ENCODE peak calls at places on chromosomes 7 and 10, in five cellular contexts. D is esophagus muscularis mucosa, T is transverse colon, J is psoas muscle, Y is left ventricle myocardium inferior. N is an unnamed sample.
A peak's percentile ranks its signal among the peaks of the same experiment; 100 is the strongest.

GRCh38 chr10:33519130-33519860 is 184.8 kb upstream of the NRP1 start:
- DNase-seq in D (peak; percentile 66), Y (no peak), J (no peak), T (no peak), N (no peak)

GRCh38 chr10:120588311-120588710 is 131.3 kb downstream of the PLPP4 start:
- DNase-seq in J (no peak), T (no peak), Y (no peak), D (no peak), N (no peak)

GRCh38 chr10:25047902-25048301 is 31.5 kb downstream of the THNSL1 start:
- DNase-seq in J (no peak), Y (no peak), D (no peak), T (no peak), N (peak; percentile 55)

GRCh38 chr10:103333934-103334520 is 16.9 kb downstream of the PCGF6 start:
- DNase-seq in D (no peak), T (no peak), J (no peak), Y (no peak), N (no peak)

GRCh38 chr10:110893559-110894179 is 21.9 kb downstream of the PDCD4 start:
- DNase-seq in T (no peak), J (no peak), D (no peak), Y (no peak), N (no peak)

GRCh38 chr7:23026164-23026563 is 12.2 kb upstream of the HYCC1 start:
- DNase-seq in J (no peak), Y (no peak), D (no peak), T (no peak), N (no peak)

GRCh38 chr10:132880148-132880981 is 62.0 kb downstream of the CFAP46 start:
- DNase-seq in Y (no peak), J (no peak), D (no peak), T (no peak), N (no peak)

GRCh38 chr10:77516575-77516974 is 121.0 kb downstream of the KCNMA1 start:
- DNase-seq in Y (no peak), J (no peak), D (no peak), T (no peak), N (no peak)

GRCh38 chr10:25698638-25699037 is 235.4 kb upstream of the MYO3A start:
- DNase-seq in D (no peak), T (no peak), Y (no peak), J (no peak), N (no peak)

GRCh38 chr10:43227911-43228782 is 38.7 kb downstream of the RASGEF1A start:
- DNase-seq in T (peak; percentile 6), J (peak; percentile 9), Y (peak; percentile 7), D (no peak), N (no peak)

GRCh38 chr10:24853661-24854060 is 98.7 kb downstream of the PRTFDC1 start:
- DNase-seq in D (no peak), T (no peak), Y (no peak), J (no peak), N (no peak)

GRCh38 chr7:131068604-131069021 is 259.1 kb upstream of the MKLN1 start:
- DNase-seq in Y (no peak), D (no peak), J (no peak), T (no peak), N (no peak)

GRCh38 chr10:3631709-3632330 is 153.2 kb downstream of the KLF6 start:
- DNase-seq in T (no peak), J (no peak), D (no peak), Y (no peak), N (no peak)

DNA sequence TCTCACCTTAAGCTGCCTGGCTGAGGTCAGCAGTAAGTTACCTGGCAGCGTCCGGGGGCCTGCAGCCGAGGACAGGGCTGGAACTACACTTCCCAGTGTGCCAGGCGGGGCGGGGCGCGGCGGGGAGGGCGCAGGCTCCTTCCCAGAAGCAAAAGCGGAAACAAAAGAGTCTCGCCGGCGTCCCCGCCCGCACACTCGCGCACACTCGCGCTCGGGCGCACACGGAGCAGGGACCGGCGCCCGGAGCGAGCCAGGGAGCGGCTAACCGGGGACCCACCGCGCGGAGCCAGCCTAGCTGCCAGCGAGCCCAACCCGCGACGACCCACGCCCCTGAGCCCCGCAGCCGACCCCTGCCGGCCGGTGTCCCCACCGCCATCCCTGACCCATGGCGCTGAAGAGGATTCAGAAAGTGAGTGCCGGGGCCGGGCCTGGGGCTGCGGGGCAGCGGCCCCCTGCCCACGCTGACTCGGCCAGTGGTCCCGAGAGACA is at the start of gene UBE2D1:
- DNase-seq in J (peak; percentile 89), Y (peak; percentile 94), T (peak; percentile 95), D (peak; percentile 97), N (no peak)
- TF ChIP-seq CTCF in J (peak; percentile 26), Y (peak; percentile 55), T (peak; percentile 36), D (peak; percentile 16), N (peak; percentile 1)

GRCh38 chr10:15253951-15254807 is 85.7 kb upstream of the NMT2 start:
- DNase-seq in D (no peak), J (no peak), T (no peak), Y (no peak), N (no peak)
- H3K4me3 ChIP-seq in D (no peak overlapping the region), J (peak overlapping the region; percentile 36), T (no peak overlapping the region), Y (peak overlapping the region; percentile 61), N (no peak overlapping the region)

GRCh38 chr7:102403563-102403962 is 7.4 kb downstream of the PRKRIP1 start:
- DNase-seq in Y (no peak), J (no peak), D (no peak), T (no peak), N (no peak)

GRCh38 chr7:102404005-102404861 is 8.1 kb downstream of the PRKRIP1 start:
- DNase-seq in J (no peak), D (no peak), T (peak; percentile 28), Y (no peak), N (no peak)

GRCh38 chr7:102398543-102398942 is 2.4 kb downstream of the PRKRIP1 start:
- DNase-seq in T (no peak), Y (no peak), J (no peak), D (no peak), N (no peak)

GRCh38 chr7:102396710-102397019 is 502 bp downstream of the PRKRIP1 start:
- DNase-seq in J (no peak), T (no peak), Y (no peak), D (no peak), N (no peak)

DNA sequence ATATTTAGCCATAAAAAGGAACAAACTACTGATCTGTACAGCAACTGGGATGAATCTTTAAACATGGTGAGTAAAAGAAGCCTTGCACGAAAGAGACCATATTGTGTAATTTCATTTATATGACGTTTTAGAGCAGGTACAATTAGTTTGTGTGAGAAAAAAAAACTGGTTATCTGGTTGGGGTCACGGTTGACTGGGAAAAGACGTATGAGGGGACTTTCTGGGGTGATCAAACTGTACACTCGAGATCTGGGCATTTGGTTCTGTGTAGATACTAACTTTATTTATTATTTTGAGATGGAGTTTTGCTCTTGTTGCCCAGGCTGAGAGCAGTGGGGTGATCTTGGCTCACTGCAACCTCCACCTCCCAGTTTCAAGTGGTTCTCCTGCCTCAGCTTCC is 4.2 kb downstream of the PRKRIP1 start:
- DNase-seq in T (no peak), Y (no peak), J (no peak), D (no peak), N (no peak)
- H3K36me3 ChIP-seq in T (peaks cover 20% of the 10 kb centered on the region), Y (peaks cover 65% of the 10 kb centered on the region), J (peaks cover 71% of the 10 kb centered on the region), D (peaks cover 68% of the 10 kb centered on the region), N (peaks cover 16% of the 10 kb centered on the region)

GRCh38 chr7:105387621-105388372 is 924 bp downstream of the SRPK2 start:
- DNase-seq in Y (peak; percentile 67), T (peak; percentile 63), J (peak; percentile 68), D (peak; percentile 92), N (no peak)
- TF ChIP-seq CTCF in Y (no peak), T (no peak), J (no peak), D (peak; percentile 15), N (peak; percentile 9)

DNA sequence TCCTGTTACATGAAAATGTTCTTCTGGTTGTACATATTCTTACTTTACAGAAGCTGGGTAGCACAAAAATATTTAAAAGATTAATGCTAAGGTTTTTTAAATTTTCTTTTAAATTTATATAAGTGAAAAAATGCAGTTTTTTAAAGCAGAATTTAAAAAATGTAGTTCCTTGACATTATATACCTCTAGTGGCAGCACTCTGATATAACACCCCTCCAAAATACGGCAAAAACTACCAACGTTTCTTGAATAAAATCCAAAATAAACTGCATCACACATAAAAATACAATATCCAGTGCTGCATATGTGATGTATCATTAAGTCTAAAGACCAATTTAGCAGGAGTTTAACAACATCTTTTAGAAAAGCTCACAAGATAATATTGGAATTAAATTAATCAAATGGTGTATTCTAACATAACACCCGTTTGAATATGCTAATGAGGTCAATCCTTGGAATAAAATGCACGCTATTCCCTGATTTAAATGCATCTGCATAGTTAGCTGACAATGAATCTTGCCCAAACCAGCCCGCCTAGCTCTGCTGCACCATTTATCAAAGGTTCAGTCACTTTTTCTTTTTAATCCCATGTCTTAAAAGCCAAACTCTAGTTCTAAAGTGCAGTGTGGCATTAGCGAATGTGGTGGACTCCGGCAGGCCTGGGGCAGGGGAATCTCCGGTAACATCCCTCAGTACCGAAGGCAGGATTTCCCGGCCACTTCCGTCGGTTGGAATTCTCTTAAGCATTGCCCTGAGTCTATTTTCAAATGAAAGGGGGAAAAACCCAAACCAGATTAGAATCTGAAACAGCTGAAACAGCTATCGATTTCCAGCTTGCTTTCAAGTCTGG is 1.2 kb downstream of the TCERG1L start:
- DNase-seq in D (no peak), J (no peak), Y (no peak), T (no peak), N (no peak)
- H3K4me3 ChIP-seq in D (no peak overlapping the region), J (no peak overlapping the region), Y (peak overlapping the region; percentile 14), T (no peak overlapping the region), N (no peak overlapping the region)

GRCh38 chr7:99457646-99458493 is 8.1 kb downstream of the ATP5MF start:
- DNase-seq in J (no peak), Y (no peak), T (no peak), D (no peak), N (no peak)

GRCh38 chr7:99455874-99456273 is 10.1 kb downstream of the ATP5MF start:
- DNase-seq in T (no peak), J (no peak), Y (no peak), D (no peak), N (no peak)

GRCh38 chr7:99459087-99459486 is 6.9 kb downstream of the ATP5MF start:
- DNase-seq in Y (no peak), T (no peak), D (no peak), J (no peak), N (no peak)

GRCh38 chr7:99456288-99456687 is 9.7 kb downstream of the ATP5MF start:
- DNase-seq in Y (no peak), J (no peak), D (no peak), T (no peak), N (no peak)

GRCh38 chr7:99457050-99457645 is 8.8 kb downstream of the ATP5MF start:
- DNase-seq in D (no peak), Y (no peak), T (no peak), J (no peak), N (no peak)
- H3K36me3 ChIP-seq in D (peaks cover 83% of the 10 kb centered on the region), Y (peaks cover 81% of the 10 kb centered on the region), T (peaks cover 20% of the 10 kb centered on the region), J (peaks cover 84% of the 10 kb centered on the region), N (peaks cover 37% of the 10 kb centered on the region)

DNA sequence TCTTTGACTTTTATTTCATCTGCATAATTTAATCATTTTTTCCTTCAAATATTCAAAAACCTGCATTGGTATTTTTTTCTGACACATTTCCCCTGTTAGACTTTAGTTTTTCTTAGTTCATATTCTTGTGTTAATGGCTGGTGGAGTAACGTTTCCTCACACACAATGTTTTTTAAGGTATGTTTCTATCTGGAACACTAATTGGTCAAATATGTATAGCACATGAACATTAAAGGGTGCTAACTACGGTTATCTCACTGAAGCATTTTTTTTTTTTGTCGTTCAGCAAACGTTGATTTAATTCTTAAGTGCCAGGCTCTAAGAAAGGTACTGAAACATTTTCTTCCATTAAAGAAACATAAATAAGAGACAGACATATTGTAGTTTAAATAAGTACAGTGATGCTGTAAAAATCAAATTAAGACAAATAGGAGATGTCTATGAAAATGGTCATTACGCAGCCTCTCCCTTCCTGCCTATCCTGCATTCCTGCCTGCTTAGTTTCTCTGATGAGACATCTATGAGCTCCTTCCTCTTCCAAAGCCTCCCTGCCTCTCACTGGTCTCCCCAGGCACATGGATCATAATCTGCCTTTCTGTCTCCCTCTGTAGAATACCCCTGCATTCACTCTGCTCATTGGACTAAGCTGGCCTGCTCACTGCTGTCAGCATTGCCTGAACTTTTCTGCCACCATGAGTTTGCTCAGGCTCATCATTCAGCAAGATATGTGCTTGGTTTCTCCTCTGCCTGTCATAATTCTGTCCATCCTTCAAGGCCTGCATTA is 87.9 kb downstream of the PTPRZ1 start:
- DNase-seq in J (no peak), T (no peak), Y (no peak), D (no peak), N (peak; percentile 40)
- TF ChIP-seq CTCF in J (no peak), T (no peak), Y (no peak), D (no peak), N (no peak)

N was measured in BJ.